ENCODE peak calls at places on chromosomes 16 and 17, in eight cellular contexts. One of them, this sample, is unnamed. For H3K4me1, the result is how much of the 10 kb centered on the place peaks cover.

GRCh38 chr17:82594571-82594970 is 53.7 kb downstream of the WDR45B start:
- DNase-seq in GM23338: no peak
- DNase-seq in GM12878: no peak
- DNase-seq in HCT116: no peak
- DNase-seq in stomach: no peak
- DNase-seq in transverse colon: no peak
- DNase-seq in H1: no peak
- DNase-seq in Panc1: no peak
- DNase-seq in this sample: no peak

GRCh38 chr16:88840589-88841215 is 16.0 kb downstream of the GALNS start:
- DNase-seq in GM23338: no peak
- DNase-seq in GM12878: no peak
- DNase-seq in HCT116: no peak
- DNase-seq in stomach: no peak
- DNase-seq in transverse colon: no peak
- DNase-seq in H1: no peak
- DNase-seq in Panc1: no peak
- DNase-seq in this sample: no peak

GRCh38 chr16:8374586-8374985 is 215.7 kb downstream of the TMEM114 start:
- DNase-seq in GM23338: no peak
- DNase-seq in GM12878: no peak
- DNase-seq in HCT116: no peak
- DNase-seq in stomach: no peak
- DNase-seq in transverse colon: no peak
- DNase-seq in H1: no peak
- DNase-seq in Panc1: no peak
- DNase-seq in this sample: no peak

GRCh38 chr17:67615736-67616135 is 102.0 kb upstream of the NOL11 start:
- DNase-seq in GM23338: no peak
- DNase-seq in GM12878: no peak
- DNase-seq in HCT116: no peak
- DNase-seq in stomach: no peak
- DNase-seq in transverse colon: no peak
- DNase-seq in H1: no peak
- DNase-seq in Panc1: no peak
- DNase-seq in this sample: no peak

GRCh38 chr17:82416771-82417170 is 1.4 kb upstream of the HEXD start:
- DNase-seq in GM23338: no peak
- DNase-seq in GM12878: no peak
- DNase-seq in HCT116: no peak
- DNase-seq in stomach: no peak
- DNase-seq in transverse colon: no peak
- DNase-seq in H1: no peak
- DNase-seq in Panc1: no peak
- DNase-seq in this sample: no peak

GRCh38 chr16:87895641-87896141 is 26.4 kb upstream of the SLC7A5 start:
- DNase-seq in GM23338: no peak
- DNase-seq in GM12878: peak
- DNase-seq in HCT116: no peak
- DNase-seq in stomach: peak
- DNase-seq in transverse colon: peak
- DNase-seq in H1: no peak
- DNase-seq in Panc1: no peak
- DNase-seq in this sample: no peak

GRCh38 chr17:1515640-1516402 is 591 bp downstream of the INPP5K start:
- DNase-seq in GM23338: peak
- DNase-seq in GM12878: peak
- DNase-seq in HCT116: peak
- DNase-seq in stomach: peak
- DNase-seq in transverse colon: peak
- DNase-seq in H1: peak
- DNase-seq in Panc1: peak
- DNase-seq in this sample: peak

GRCh38 chr17:37088913-37089312 is 140.2 kb downstream of the AATF start:
- DNase-seq in GM23338: no peak
- DNase-seq in GM12878: no peak
- DNase-seq in HCT116: no peak
- DNase-seq in stomach: no peak
- DNase-seq in transverse colon: no peak
- DNase-seq in H1: no peak
- DNase-seq in Panc1: no peak
- DNase-seq in this sample: peak

GRCh38 chr16:46848768-46849764 is 18.1 kb upstream of the C16orf87 start:
- DNase-seq in GM23338: no peak
- DNase-seq in GM12878: no peak
- DNase-seq in HCT116: no peak
- DNase-seq in stomach: no peak
- DNase-seq in transverse colon: no peak
- DNase-seq in H1: no peak
- DNase-seq in Panc1: no peak
- DNase-seq in this sample: no peak

DNA sequence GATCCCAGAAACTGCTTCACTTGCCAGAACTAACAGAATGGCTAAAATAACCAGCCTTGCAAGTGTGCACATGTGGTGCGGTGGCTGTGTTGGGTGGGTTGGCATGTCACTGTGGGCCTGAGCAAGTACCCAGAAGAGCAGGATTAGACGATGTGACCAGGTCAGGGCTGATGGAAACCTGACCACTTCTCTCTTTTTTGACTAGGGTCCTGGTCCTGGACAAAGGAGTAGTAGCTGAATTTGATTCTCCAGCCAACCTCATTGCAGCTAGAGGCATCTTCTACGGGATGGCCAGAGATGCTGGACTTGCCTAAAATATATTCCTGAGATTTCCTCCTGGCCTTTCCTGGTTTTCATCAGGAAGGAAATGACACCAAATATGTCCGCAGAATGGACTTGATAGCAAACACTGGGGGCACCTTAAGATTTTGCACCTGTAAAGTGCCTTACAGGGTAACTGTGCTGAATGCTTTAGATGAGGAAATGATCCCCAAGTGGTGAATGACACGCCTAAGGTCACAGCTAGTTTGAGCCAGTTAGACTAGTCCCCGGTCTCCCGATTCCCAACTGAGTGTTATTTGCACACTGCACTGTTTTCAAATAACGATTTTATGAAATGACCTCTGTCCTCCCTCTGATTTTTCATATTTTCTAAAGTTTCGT is 16.7 kb downstream of the ANKRD40 start:
- DNase-seq in GM23338: no peak
- DNase-seq in GM12878: no peak
- DNase-seq in HCT116: no peak
- DNase-seq in stomach: no peak
- DNase-seq in transverse colon: no peak
- DNase-seq in H1: no peak
- DNase-seq in Panc1: no peak
- DNase-seq in this sample: no peak
- H3K4me1 ChIP-seq in GM23338: under half
- H3K4me1 ChIP-seq in GM12878: under half
- H3K4me1 ChIP-seq in HCT116: half or more
- H3K4me1 ChIP-seq in stomach: half or more
- H3K4me1 ChIP-seq in transverse colon: half or more
- H3K4me1 ChIP-seq in H1: under half
- H3K4me1 ChIP-seq in Panc1: half or more
- H3K4me1 ChIP-seq in this sample: under half

GRCh38 chr17:6248061-6248460 is 177.9 kb downstream of the WSCD1 start:
- DNase-seq in GM23338: no peak
- DNase-seq in GM12878: no peak
- DNase-seq in HCT116: no peak
- DNase-seq in stomach: no peak
- DNase-seq in transverse colon: no peak
- DNase-seq in H1: no peak
- DNase-seq in Panc1: no peak
- DNase-seq in this sample: no peak

GRCh38 chr17:6244796-6245195 is 174.6 kb downstream of the WSCD1 start:
- DNase-seq in GM23338: no peak
- DNase-seq in GM12878: no peak
- DNase-seq in HCT116: no peak
- DNase-seq in stomach: no peak
- DNase-seq in transverse colon: no peak
- DNase-seq in H1: no peak
- DNase-seq in Panc1: no peak
- DNase-seq in this sample: no peak

GRCh38 chr17:6245301-6245810 is 175.2 kb downstream of the WSCD1 start:
- DNase-seq in GM23338: no peak
- DNase-seq in GM12878: no peak
- DNase-seq in HCT116: no peak
- DNase-seq in stomach: no peak
- DNase-seq in transverse colon: no peak
- DNase-seq in H1: no peak
- DNase-seq in Panc1: no peak
- DNase-seq in this sample: no peak

GRCh38 chr17:6254036-6254435 is 180.9 kb downstream of the AIPL1 start:
- DNase-seq in GM23338: no peak
- DNase-seq in GM12878: no peak
- DNase-seq in HCT116: no peak
- DNase-seq in stomach: no peak
- DNase-seq in transverse colon: no peak
- DNase-seq in H1: no peak
- DNase-seq in Panc1: no peak
- DNase-seq in this sample: no peak

GRCh38 chr17:6249747-6250146 is 179.6 kb downstream of the WSCD1 start:
- DNase-seq in GM23338: peak
- DNase-seq in GM12878: no peak
- DNase-seq in HCT116: no peak
- DNase-seq in stomach: no peak
- DNase-seq in transverse colon: no peak
- DNase-seq in H1: no peak
- DNase-seq in Panc1: no peak
- DNase-seq in this sample: no peak
- TF ChIP-seq POLR2AphosphoS5 in GM23338: no peak
- TF ChIP-seq POLR2AphosphoS5 in GM12878: no peak
- TF ChIP-seq POLR2AphosphoS5 in HCT116: no peak
- TF ChIP-seq POLR2AphosphoS5 in stomach: no peak
- TF ChIP-seq POLR2AphosphoS5 in transverse colon: no peak
- TF ChIP-seq POLR2AphosphoS5 in H1: no peak
- TF ChIP-seq POLR2AphosphoS5 in Panc1: no peak
- TF ChIP-seq POLR2AphosphoS5 in this sample: no peak

DNA sequence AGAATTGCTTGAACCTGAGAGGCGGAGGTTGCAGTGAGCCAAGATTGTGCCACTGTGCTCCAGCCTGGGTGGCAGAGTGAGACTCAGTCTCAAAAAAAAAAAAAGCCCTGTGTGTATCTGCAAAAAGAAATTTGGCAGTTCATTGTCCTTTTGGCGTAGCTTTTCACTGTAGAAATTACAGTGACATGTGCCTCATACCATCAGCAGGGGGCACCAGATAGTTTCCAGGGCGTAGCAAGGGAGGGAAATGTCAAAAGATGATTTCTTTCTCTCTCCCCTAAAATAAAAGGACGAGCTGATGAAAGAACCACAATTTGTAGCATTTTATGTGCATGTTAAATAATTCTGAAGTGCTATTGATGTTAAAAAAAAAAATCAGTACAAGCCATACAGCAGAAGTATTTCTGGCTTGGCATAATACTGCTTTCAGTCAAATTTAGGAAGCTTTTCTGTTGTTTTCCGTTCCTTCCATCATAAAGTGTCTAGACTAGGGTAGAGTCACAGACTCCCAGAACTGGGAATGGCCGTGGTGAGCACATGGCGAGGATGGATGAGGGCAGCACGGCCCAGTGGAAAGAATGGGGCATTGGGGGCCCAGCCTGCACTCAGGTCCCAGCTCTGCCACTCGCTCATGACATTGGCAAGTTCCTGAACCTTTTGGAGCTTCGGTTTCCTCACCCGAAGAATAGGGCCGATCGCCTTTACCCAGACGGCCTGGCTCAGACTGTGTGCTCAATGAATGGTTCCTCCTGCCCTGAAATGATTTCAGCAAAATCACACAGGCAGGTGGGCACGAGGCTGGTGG is 59.8 kb upstream of the RPH3AL start:
- DNase-seq in GM23338: peak
- DNase-seq in GM12878: no peak
- DNase-seq in HCT116: peak
- DNase-seq in stomach: peak
- DNase-seq in transverse colon: peak
- DNase-seq in H1: peak
- DNase-seq in Panc1: peak
- DNase-seq in this sample: no peak
- H3K4me1 ChIP-seq in GM23338: under half
- H3K4me1 ChIP-seq in GM12878: under half
- H3K4me1 ChIP-seq in HCT116: under half
- H3K4me1 ChIP-seq in stomach: under half
- H3K4me1 ChIP-seq in transverse colon: under half
- H3K4me1 ChIP-seq in H1: under half
- H3K4me1 ChIP-seq in Panc1: under half
- H3K4me1 ChIP-seq in this sample: under half

GRCh38 chr16:11797957-11798299 is 870 bp upstream of the ZC3H7A start:
- DNase-seq in GM23338: no peak
- DNase-seq in GM12878: no peak
- DNase-seq in HCT116: no peak
- DNase-seq in stomach: no peak
- DNase-seq in transverse colon: no peak
- DNase-seq in H1: no peak
- DNase-seq in Panc1: no peak
- DNase-seq in this sample: no peak
- TF ChIP-seq POLR2AphosphoS5 in GM23338: no peak
- TF ChIP-seq POLR2AphosphoS5 in GM12878: no peak
- TF ChIP-seq POLR2AphosphoS5 in HCT116: no peak
- TF ChIP-seq POLR2AphosphoS5 in stomach: no peak
- TF ChIP-seq POLR2AphosphoS5 in transverse colon: no peak
- TF ChIP-seq POLR2AphosphoS5 in H1: no peak
- TF ChIP-seq POLR2AphosphoS5 in Panc1: no peak
- TF ChIP-seq POLR2AphosphoS5 in this sample: no peak

GRCh38 chr16:85178006-85178591 is 65.8 kb upstream of the CIBAR2 start:
- DNase-seq in GM23338: no peak
- DNase-seq in GM12878: no peak
- DNase-seq in HCT116: no peak
- DNase-seq in stomach: no peak
- DNase-seq in transverse colon: no peak
- DNase-seq in H1: no peak
- DNase-seq in Panc1: no peak
- DNase-seq in this sample: no peak
- H3K4me1 ChIP-seq in GM23338: under half
- H3K4me1 ChIP-seq in GM12878: under half
- H3K4me1 ChIP-seq in HCT116: under half
- H3K4me1 ChIP-seq in stomach: under half
- H3K4me1 ChIP-seq in transverse colon: under half
- H3K4me1 ChIP-seq in H1: under half
- H3K4me1 ChIP-seq in Panc1: under half
- H3K4me1 ChIP-seq in this sample: under half

DNA sequence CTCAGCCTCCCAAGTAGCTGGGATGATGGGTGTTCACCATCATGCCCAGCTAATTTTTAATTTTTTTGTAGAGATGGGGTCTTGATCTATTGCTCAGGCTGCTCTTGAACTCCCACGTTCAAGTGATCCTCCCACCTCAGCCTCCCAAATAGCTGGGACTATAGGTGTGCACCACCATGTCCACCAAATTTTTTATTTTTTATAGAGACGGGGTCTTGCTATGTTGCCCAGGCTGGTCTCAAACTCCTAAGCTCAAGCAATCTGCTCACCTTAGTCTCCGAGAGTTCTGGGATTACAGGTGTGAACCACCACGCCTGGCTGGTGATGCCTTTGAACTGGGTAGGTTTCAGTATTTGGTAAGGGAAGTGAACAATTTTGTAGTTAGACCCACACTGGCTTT is 30.1 kb downstream of the FA2H start:
- DNase-seq in GM23338: no peak
- DNase-seq in GM12878: no peak
- DNase-seq in HCT116: no peak
- DNase-seq in stomach: no peak
- DNase-seq in transverse colon: no peak
- DNase-seq in H1: no peak
- DNase-seq in Panc1: no peak
- DNase-seq in this sample: no peak
- TF ChIP-seq POLR2AphosphoS5 in GM23338: no peak
- TF ChIP-seq POLR2AphosphoS5 in GM12878: no peak
- TF ChIP-seq POLR2AphosphoS5 in HCT116: no peak
- TF ChIP-seq POLR2AphosphoS5 in stomach: no peak
- TF ChIP-seq POLR2AphosphoS5 in transverse colon: no peak
- TF ChIP-seq POLR2AphosphoS5 in H1: no peak
- TF ChIP-seq POLR2AphosphoS5 in Panc1: no peak
- TF ChIP-seq POLR2AphosphoS5 in this sample: no peak